ENCODE peak calls at places on chromosomes 5 and 9, in five cellular contexts. M, U, N, D and G are unnamed samples.

GRCh38 chr5:127820910-127821553 is 117.8 kb downstream of the CCDC192 start:
- DNase-seq in M (no peak), U (no peak), N (no peak), D (peak; percentile 10), G (no peak)

GRCh38 chr9:81693639-81694378 is 4.5 kb upstream of the TLE1 start:
- DNase-seq in M (no peak), U (no peak), N (no peak), D (no peak), G (no peak)

GRCh38 chr5:96742519-96742918 is 65.2 kb downstream of the ERAP1 start:
- DNase-seq in M (no peak), U (no peak), N (no peak), D (no peak), G (no peak)

GRCh38 chr5:73899055-73899454 is 273.1 kb downstream of the ARHGEF28 start:
- DNase-seq in M (no peak), U (peak; percentile 19), N (no peak), D (no peak), G (peak; percentile 25)

GRCh38 chr9:99184073-99184426 is 37.7 kb downstream of the ALG2 start:
- DNase-seq in M (no peak), U (no peak), N (no peak), D (no peak), G (no peak)

GRCh38 chr9:81801190-81801589 is 111.8 kb upstream of the TLE1 start:
- DNase-seq in M (no peak), U (no peak), N (no peak), D (no peak), G (no peak)

GRCh38 chr5:142753114-142753764 is 16.9 kb upstream of the ARHGAP26 start:
- DNase-seq in M (no peak), U (no peak), N (peak; percentile 23), D (no peak), G (no peak)

GRCh38 chr5:81852277-81853004 is 101.5 kb upstream of the SSBP2 start:
- DNase-seq in M (peak; percentile 51), U (peak; percentile 29), N (peak; percentile 14), D (no peak), G (no peak)

GRCh38 chr5:165887147-165887546 is 2381.7 kb downstream of the MAT2B start:
- DNase-seq in M (no peak), U (no peak), N (no peak), D (no peak), G (no peak)

GRCh38 chr5:60350794-60351193 is 349.2 kb downstream of the DEPDC1B start:
- DNase-seq in M (no peak), U (no peak), N (peak; percentile 15), D (no peak), G (no peak)

GRCh38 chr5:76715484-76715733 is 517 bp upstream of the F2R start:
- DNase-seq in M (no peak), U (no peak), N (no peak), D (no peak), G (no peak)

GRCh38 chr9:109411069-109411761 is 86.9 kb downstream of the PTPN3 start:
- DNase-seq in M (no peak), U (no peak), N (no peak), D (no peak), G (no peak)

GRCh38 chr9:121360975-121361374 is 9.1 kb downstream of the STOM start:
- DNase-seq in M (no peak), U (no peak), N (no peak), D (no peak), G (no peak)
- TF ChIP-seq POLR2AphosphoS5 in M (no peak), U (no peak), N (peak; percentile 23), D (no peak), G (no peak)

GRCh38 chr9:115353681-115354080 is 235.7 kb upstream of the TNC start:
- DNase-seq in M (no peak), U (no peak), N (no peak), D (no peak), G (no peak)

GRCh38 chr9:115349542-115349941 is 231.6 kb upstream of the TNC start:
- DNase-seq in M (no peak), U (no peak), N (no peak), D (no peak), G (no peak)

GRCh38 chr9:115350548-115350947 is 232.6 kb upstream of the TNC start:
- DNase-seq in M (no peak), U (no peak), N (no peak), D (no peak), G (no peak)
- TF ChIP-seq POLR2A in M (no peak), U (no peak), N (no peak), D (no peak), G (no peak)

GRCh38 chr5:35186749-35187148 is 43.5 kb downstream of the PRLR start:
- DNase-seq in M (no peak), U (no peak), N (peak; percentile 27), D (no peak), G (no peak)
- TF ChIP-seq POLR2AphosphoS5 in M (no peak), U (no peak), N (no peak), D (no peak), G (no peak)

GRCh38 chr9:137814436-137814835 is 63.1 kb upstream of the CACNA1B start:
- DNase-seq in M (no peak), U (no peak), N (no peak), D (no peak), G (no peak)

GRCh38 chr9:137813651-137814415 is 63.7 kb upstream of the CACNA1B start:
- DNase-seq in M (no peak), U (no peak), N (no peak), D (no peak), G (no peak)

GRCh38 chr9:137815256-137816255 is 62.0 kb upstream of the CACNA1B start:
- DNase-seq in M (no peak), U (no peak), N (no peak), D (no peak), G (no peak)

GRCh38 chr9:137813167-137813566 is 64.4 kb upstream of the CACNA1B start:
- DNase-seq in M (no peak), U (no peak), N (no peak), D (no peak), G (no peak)

GRCh38 chr9:137814841-137815240 is 62.7 kb upstream of the CACNA1B start:
- DNase-seq in M (no peak), U (no peak), N (no peak), D (no peak), G (no peak)
- TF ChIP-seq POLR2A in M (no peak), U (no peak), N (no peak), D (no peak), G (no peak)

GRCh38 chr9:72856985-72857631 is 95.7 kb downstream of the ALDH1A1 start:
- DNase-seq in M (peak; percentile 65), U (no peak), N (no peak), D (peak; percentile 65), G (peak; percentile 6)
- TF ChIP-seq POLR2AphosphoS5 in M (no peak), U (no peak), N (no peak), D (no peak), G (no peak)

DNA sequence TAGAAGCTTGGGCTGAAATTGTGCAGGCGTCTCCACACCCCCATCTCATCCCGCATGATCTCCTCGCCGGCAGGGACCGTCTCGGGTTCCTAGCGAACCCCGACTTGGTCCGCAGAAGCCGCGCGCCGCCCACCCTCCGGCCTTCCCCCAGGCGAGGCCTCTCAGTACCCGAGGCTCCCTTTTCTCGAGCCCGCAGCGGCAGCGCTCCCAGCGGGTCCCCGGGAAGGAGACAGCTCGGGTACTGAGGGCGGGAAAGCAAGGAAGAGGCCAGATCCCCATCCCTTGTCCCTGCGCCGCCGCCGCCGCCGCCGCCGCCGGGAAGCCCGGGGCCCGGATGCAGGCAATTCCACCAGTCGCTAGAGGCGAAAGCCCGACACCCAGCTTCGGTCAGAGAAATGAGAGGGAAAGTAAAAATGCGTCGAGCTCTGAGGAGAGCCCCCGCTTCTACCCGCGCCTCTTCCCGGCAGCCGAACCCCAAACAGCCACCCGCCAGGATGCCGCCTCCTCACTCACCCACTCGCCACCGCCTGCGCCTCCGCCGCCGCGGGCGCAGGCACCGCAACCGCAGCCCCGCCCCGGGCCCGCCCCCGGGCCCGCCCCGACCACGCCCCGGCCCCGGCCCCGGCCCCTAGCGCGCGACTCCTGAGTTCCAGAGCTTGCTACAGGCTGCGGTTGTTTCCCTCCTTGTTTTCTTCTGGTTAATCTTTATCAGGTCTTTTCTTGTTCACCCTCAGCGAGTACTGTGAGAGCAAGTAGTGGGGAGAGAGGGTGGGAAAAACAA is at the start of gene C9orf72:
- DNase-seq in M (no peak), U (peak; percentile 48), N (peak; percentile 87), D (peak; percentile 27), G (peak; percentile 58)
- TF ChIP-seq POLR2A in M (peak; percentile 17), U (peak; percentile 17), N (peak; percentile 86), D (peak; percentile 76), G (peak; percentile 41)

GRCh38 chr5:892390-893136 is at the start of the genes BRD9 and TRIP13:
- DNase-seq in M (peak; percentile 38), U (peak; percentile 100), N (peak; percentile 88), D (peak; percentile 66), G (peak; percentile 100)
- TF ChIP-seq POLR2AphosphoS5 in M (peak; percentile 77), U (peak; percentile 72), N (no peak), D (peak; percentile 58), G (peak; percentile 72)

GRCh38 chr5:172421020-172421419 is 33.3 kb downstream of the SH3PXD2B start:
- DNase-seq in M (no peak), U (no peak), N (no peak), D (no peak), G (no peak)

GRCh38 chr5:172422255-172422654 is 32.1 kb downstream of the SH3PXD2B start:
- DNase-seq in M (no peak), U (no peak), N (no peak), D (no peak), G (no peak)

GRCh38 chr5:172418847-172419810 is 35.2 kb downstream of the SH3PXD2B start:
- DNase-seq in M (no peak), U (no peak), N (no peak), D (no peak), G (no peak)

GRCh38 chr5:172417983-172418630 is 36.2 kb downstream of the SH3PXD2B start:
- DNase-seq in M (no peak), U (no peak), N (peak; percentile 82), D (peak; percentile 20), G (no peak)

GRCh38 chr5:172420215-172420934 is 34.0 kb downstream of the SH3PXD2B start:
- DNase-seq in M (peak; percentile 60), U (no peak), N (peak; percentile 89), D (peak; percentile 91), G (no peak)
- TF ChIP-seq POLR2A in M (no peak), U (no peak), N (peak; percentile 65), D (no peak), G (no peak)

GRCh38 chr5:163407034-163407652 is 30.3 kb upstream of the CCNG1 start:
- DNase-seq in M (no peak), U (no peak), N (no peak), D (no peak), G (no peak)

GRCh38 chr5:163409384-163409783 is 28.0 kb upstream of the CCNG1 start:
- DNase-seq in M (no peak), U (no peak), N (no peak), D (no peak), G (no peak)

GRCh38 chr5:163408311-163408923 is 29.0 kb upstream of the CCNG1 start:
- DNase-seq in M (peak; percentile 42), U (no peak), N (peak; percentile 69), D (peak; percentile 20), G (no peak)

DNA sequence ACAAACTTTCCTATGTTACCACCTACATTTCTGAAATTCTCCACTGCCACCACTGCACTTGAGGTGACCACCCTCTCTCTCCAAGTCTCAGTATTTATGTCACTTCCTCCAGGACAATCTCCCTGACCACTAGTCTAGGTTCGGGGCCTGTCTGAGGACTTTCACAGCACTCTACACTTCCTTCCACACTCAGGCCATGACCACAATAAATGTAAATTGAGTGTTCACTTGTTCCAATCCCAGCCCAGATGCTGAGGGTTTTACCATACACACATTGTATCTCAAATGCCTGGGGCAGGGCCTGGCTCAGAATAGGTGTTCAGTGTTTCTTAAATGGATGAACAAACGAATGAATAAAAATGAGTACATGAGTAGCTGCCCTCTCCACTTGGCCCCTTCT is 26.9 kb upstream of the CCNG1 start:
- DNase-seq in M (no peak), U (no peak), N (no peak), D (no peak), G (no peak)
- TF ChIP-seq POLR2AphosphoS5 in M (no peak), U (no peak), N (no peak), D (no peak), G (no peak)